ENCODE peak calls at places on chromosomes 2 and 18, in nine cellular contexts. J is RWPE1; S is effector CD8-positive, alpha-beta T cell; C is AG09309; P is stimulated activated naive CD8-positive, alpha-beta T cell treated with anti-CD3 and anti-CD28 coated beads, Interleukin-15, amount 100 ng/mL, for 72 hours; W is fibroblast of lung; G is T-cell; E is activated naive CD4-positive, alpha-beta T cell treated with anti-CD3 and anti-CD28 coated beads, Interleukin-2, amount 10 ng/mL, durations not matched to agents 7 days and 5 days; T is right atrium auricular region. U is an unnamed sample.

GRCh38 chr2:95734976-95735890 is 143.4 kb downstream of the TRIM43 start:
- DNase-seq in T (no peak), G (no peak), C (no peak), S (no peak), J (no peak), W (no peak), E (no peak), P (no peak), U (no peak)

GRCh38 chr2:103445356-103445755 is 683.5 kb downstream of the TMEM182 start:
- DNase-seq in W (no peak), E (no peak), P (no peak), G (no peak), C (no peak), J (no peak), S (no peak), T (no peak), U (no peak)

GRCh38 chr2:69694894-69695849 is 46.8 kb upstream of the ANXA4 start:
- DNase-seq in C (peak), W (peak), G (no peak), E (no peak), J (no peak), P (no peak), T (no peak), S (no peak), U (no peak)

GRCh38 chr18:25875574-25875973 is 214.8 kb downstream of the SS18 start:
- DNase-seq in P (no peak), C (no peak), T (no peak), S (no peak), J (no peak), G (no peak), E (no peak), W (peak), U (no peak)

GRCh38 chr2:3287896-3288295 is 89.7 kb downstream of the EIPR1 start:
- DNase-seq in J (no peak), S (no peak), E (no peak), W (no peak), C (no peak), T (no peak), G (no peak), P (no peak), U (no peak)

GRCh38 chr18:26383454-26384270 is 157.4 kb downstream of the TAF4B start:
- DNase-seq in P (no peak), C (peak), W (peak), S (no peak), E (no peak), T (no peak), G (no peak), J (peak), U (no peak)

GRCh38 chr2:219475697-219476604 is 22.7 kb upstream of the GMPPA start:
- DNase-seq in S (peak), E (peak), P (peak), G (peak), C (no peak), T (peak), J (no peak), W (peak), U (peak)

GRCh38 chr2:88350641-88351601 is 101.6 kb downstream of the FOXI3 start:
- DNase-seq in G (peak), J (peak), E (peak), S (peak), W (no peak), T (no peak), C (no peak), P (peak), U (peak)

GRCh38 chr18:50820901-50821520 is 1.2 kb upstream of the MRO start:
- DNase-seq in J (no peak), P (no peak), S (no peak), W (no peak), T (no peak), E (no peak), G (no peak), C (no peak), U (no peak)

GRCh38 chr18:68991281-68991680 is 193.4 kb downstream of the CCDC102B start:
- DNase-seq in G (no peak), S (no peak), J (no peak), W (peak), E (no peak), T (no peak), C (peak), P (no peak), U (no peak)

GRCh38 chr2:42128731-42129486 is 40.2 kb upstream of the EML4 start:
- DNase-seq in W (peak), E (no peak), C (peak), J (no peak), G (no peak), P (no peak), T (no peak), S (no peak), U (no peak)

GRCh38 chr2:121088251-121089004 is 196.6 kb downstream of the TFCP2L1 start:
- DNase-seq in S (no peak), T (no peak), P (no peak), W (no peak), E (no peak), G (no peak), J (no peak), C (no peak), U (no peak)

GRCh38 chr2:20576598-20577115 is 74.2 kb downstream of the HS1BP3 start:
- DNase-seq in J (no peak), T (no peak), W (no peak), C (no peak), E (peak), G (peak), S (no peak), P (peak), U (no peak)

GRCh38 chr2:112160591-112161250 is 22.5 kb downstream of the FBLN7 start:
- DNase-seq in W (no peak), J (no peak), P (no peak), G (no peak), E (peak), S (no peak), T (no peak), C (no peak), U (no peak)

GRCh38 chr2:109444916-109445315 is 168.8 kb downstream of the SEPTIN10 start:
- DNase-seq in S (no peak), J (no peak), C (no peak), T (no peak), W (no peak), P (no peak), E (no peak), G (no peak), U (no peak)

U was measured in T follicular helper cell.